ENCODE peak calls at places on chromosomes 13 and 19, in five cellular contexts. C, G, A, R and M are unnamed samples.

GRCh38 chr13:48930933-48931332 is 44.8 kb upstream of the FNDC3A start:
- DNase-seq in C (no peak), G (no peak), A (no peak), R (no peak), M (no peak)

GRCh38 chr13:87234981-87235380 is 436.2 kb upstream of the SLITRK5 start:
- DNase-seq in C (no peak), G (no peak), A (no peak), R (peak), M (no peak)

GRCh38 chr13:76993021-76993420 is 1.1 kb downstream of the CLN5 start:
- DNase-seq in C (no peak), G (no peak), A (peak), R (peak), M (no peak)

GRCh38 chr13:100921139-100921538 is 246.5 kb upstream of the TMTC4 start:
- DNase-seq in C (no peak), G (no peak), A (no peak), R (no peak), M (no peak)

GRCh38 chr13:83740622-83741021 is 141.7 kb downstream of the SLITRK1 start:
- DNase-seq in C (no peak), G (no peak), A (no peak), R (no peak), M (no peak)

GRCh38 chr13:104571161-104571889 is 1505.1 kb upstream of the SLC10A2 start:
- DNase-seq in C (peak), G (peak), A (peak), R (peak), M (peak)

GRCh38 chr19:41263850-41264580 is at the start of gene HNRNPUL1:
- DNase-seq in C (peak), G (peak), A (peak), R (peak), M (peak)

GRCh38 chr13:95426631-95427030 is 125.4 kb upstream of the ABCC4 start:
- DNase-seq in C (no peak), G (no peak), A (no peak), R (no peak), M (no peak)

GRCh38 chr13:112132142-112132541 is 65.2 kb downstream of the SOX1 start:
- DNase-seq in C (no peak), G (peak), A (no peak), R (no peak), M (no peak)

GRCh38 chr19:38317104-38317612 is 1.4 kb upstream of the YIF1B start:
- DNase-seq in C (no peak), G (no peak), A (no peak), R (no peak), M (no peak)

GRCh38 chr13:65091031-65091430 is 2139.1 kb downstream of the PCDH9 start:
- DNase-seq in C (no peak), G (no peak), A (no peak), R (no peak), M (no peak)

GRCh38 chr19:32570081-32570785 is 10.8 kb upstream of the PDCD5 start:
- DNase-seq in C (no peak), G (peak), A (peak), R (peak), M (peak)

GRCh38 chr19:48194041-48194871 is 23.8 kb downstream of the ZSWIM9 start:
- DNase-seq in C (no peak), G (no peak), A (peak), R (peak), M (no peak)

GRCh38 chr19:54114340-54114826 is 1.1 kb downstream of the TFPT start:
- DNase-seq in C (no peak), G (no peak), A (peak), R (peak), M (peak)

GRCh38 chr19:43290568-43291359 is 21.4 kb upstream of the PSG9 start:
- DNase-seq in C (no peak), G (no peak), A (no peak), R (peak), M (no peak)

GRCh38 chr19:2867025-2867991 is at the start of gene ZNF556:
- DNase-seq in C (no peak), G (no peak), A (peak), R (no peak), M (no peak)

GRCh38 chr13:75760182-75760981 is 124.3 kb downstream of the LMO7 start:
- DNase-seq in C (no peak), G (peak), A (no peak), R (peak), M (peak)

GRCh38 chr13:22801402-22802003 is 379.3 kb upstream of the SGCG start:
- DNase-seq in C (no peak), G (no peak), A (peak), R (peak), M (no peak)

GRCh38 chr19:44626067-44626624 is 12.8 kb downstream of the IGSF23 start:
- DNase-seq in C (peak), G (no peak), A (peak), R (peak), M (no peak)

GRCh38 chr13:99164226-99164625 is 36.4 kb upstream of the UBAC2 start:
- DNase-seq in C (no peak), G (no peak), A (no peak), R (no peak), M (no peak)

GRCh38 chr13:31072041-31072440 is 89.7 kb downstream of the HSPH1 start:
- DNase-seq in C (no peak), G (no peak), A (peak), R (peak), M (no peak)

GRCh38 chr13:99086869-99087129 is 108.9 kb upstream of the DOCK9 start:
- DNase-seq in C (no peak), G (peak), A (no peak), R (no peak), M (peak)

GRCh38 chr19:40467007-40467565 is 285 bp downstream of the SPTBN4 start:
- DNase-seq in C (no peak), G (no peak), A (no peak), R (no peak), M (no peak)

GRCh38 chr13:44818428-44818827 is 170.8 kb downstream of the NUFIP1 start:
- DNase-seq in C (no peak), G (no peak), A (no peak), R (peak), M (no peak)

GRCh38 chr19:8017808-8018207 is 12.4 kb upstream of the ELAVL1 start:
- DNase-seq in C (no peak), G (no peak), A (no peak), R (no peak), M (peak)